ENCODE peak calls at places on chromosome 13, in ten cellular contexts. W, V, N, G, F, A, B, X, C and D are unnamed samples. For H3K79me2, the result is how much of the 10 kb centered on the place peaks cover.

GRCh38 chr13:45040626-45041025 is 51.3 kb downstream of the GPALPP1 start:
- DNase-seq in W (no peak), V (no peak), N (no peak), G (peak), F (no peak), A (no peak), B (no peak), X (no peak), C (peak), D (no peak)

GRCh38 chr13:66765559-66765958 is 464.6 kb downstream of the PCDH9 start:
- DNase-seq in W (no peak), V (no peak), N (no peak), G (no peak), F (no peak), A (no peak), B (no peak), X (no peak), C (no peak), D (no peak)

GRCh38 chr13:102555914-102556553 is 40.8 kb upstream of the TPP2 start:
- DNase-seq in W (peak), V (peak), N (peak), G (peak), F (no peak), A (no peak), B (peak), X (peak), C (peak), D (peak)

GRCh38 chr13:39676315-39676876 is 20.9 kb downstream of the COG6 start:
- DNase-seq in W (peak), V (no peak), N (peak), G (peak), F (no peak), A (no peak), B (peak), X (peak), C (peak), D (peak)

GRCh38 chr13:114196629-114197028 is 17.6 kb downstream of the CFAP97D2 start:
- DNase-seq in W (no peak), V (no peak), N (no peak), G (no peak), F (no peak), A (no peak), B (no peak), X (no peak), C (no peak), D (no peak)

GRCh38 chr13:24678151-24678550 is 2.1 kb upstream of the ATP12A start:
- DNase-seq in W (no peak), V (no peak), N (no peak), G (no peak), F (no peak), A (no peak), B (peak), X (no peak), C (no peak), D (no peak)

GRCh38 chr13:107675847-107676550 is 539.3 kb downstream of the LIG4 start:
- DNase-seq in W (no peak), V (no peak), N (no peak), G (no peak), F (no peak), A (no peak), B (no peak), X (no peak), C (no peak), D (no peak)

GRCh38 chr13:23928985-23929384 is 31.7 kb upstream of the C1QTNF9B start:
- DNase-seq in W (peak), V (no peak), N (no peak), G (peak), F (peak), A (no peak), B (no peak), X (peak), C (peak), D (no peak)

GRCh38 chr13:94157705-94158218 is 321.7 kb downstream of the DCT start:
- DNase-seq in W (no peak), V (no peak), N (no peak), G (no peak), F (no peak), A (no peak), B (no peak), X (no peak), C (peak), D (no peak)

GRCh38 chr13:92592757-92593156 is 633.9 kb upstream of the GPC6 start:
- DNase-seq in W (no peak), V (no peak), N (no peak), G (no peak), F (no peak), A (no peak), B (no peak), X (no peak), C (no peak), D (no peak)

GRCh38 chr13:23810842-23811241 is 78.4 kb downstream of the MIPEP start:
- DNase-seq in W (no peak), V (no peak), N (peak), G (no peak), F (no peak), A (no peak), B (no peak), X (no peak), C (no peak), D (peak)

GRCh38 chr13:94416454-94417080 is 62.9 kb downstream of the DCT start:
- DNase-seq in W (peak), V (no peak), N (peak), G (peak), F (no peak), A (peak), B (peak), X (peak), C (peak), D (peak)

GRCh38 chr13:86446311-86446710 is 647.1 kb upstream of the SLITRK6 start:
- DNase-seq in W (no peak), V (no peak), N (peak), G (peak), F (no peak), A (peak), B (no peak), X (no peak), C (peak), D (no peak)

GRCh38 chr13:19661126-19661525 is 27.7 kb downstream of the MPHOSPH8 start:
- DNase-seq in W (no peak), V (no peak), N (no peak), G (no peak), F (no peak), A (no peak), B (no peak), X (no peak), C (no peak), D (no peak)

GRCh38 chr13:59755647-59756290 is 408.0 kb downstream of the DIAPH3 start:
- DNase-seq in W (no peak), V (no peak), N (no peak), G (peak), F (peak), A (no peak), B (no peak), X (peak), C (no peak), D (no peak)

GRCh38 chr13:23695711-23696512 is 125.7 kb downstream of the TNFRSF19 start:
- DNase-seq in W (no peak), V (no peak), N (peak), G (no peak), F (no peak), A (peak), B (no peak), X (no peak), C (no peak), D (peak)

DNA sequence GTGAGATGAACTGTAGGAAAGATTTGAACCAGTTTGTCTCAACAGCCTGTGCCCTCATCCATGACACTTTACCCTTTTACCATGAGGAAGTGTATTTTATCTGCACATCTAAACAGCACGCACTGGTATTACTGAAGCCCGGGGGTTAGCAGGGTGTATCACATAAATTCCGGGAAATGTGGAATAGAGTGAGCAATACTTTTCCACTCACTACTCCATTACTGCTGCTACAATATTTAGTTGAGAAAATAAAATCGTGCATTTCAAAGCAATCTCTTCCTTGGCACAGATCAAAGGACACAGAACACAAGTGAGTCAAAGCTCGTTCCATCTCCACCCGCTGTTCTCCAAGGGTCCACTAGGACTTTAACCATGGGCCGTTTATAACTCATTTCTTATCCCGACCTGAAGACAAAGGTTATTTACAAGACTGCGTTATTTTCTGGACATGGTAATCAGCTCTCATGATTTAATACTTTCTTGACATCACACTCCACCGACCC is 35.2 kb downstream of the STK24 start:
- DNase-seq in W (peak), V (no peak), N (no peak), G (peak), F (no peak), A (no peak), B (no peak), X (no peak), C (no peak), D (no peak)
- H3K79me2 ChIP-seq in W (half or more), V (half or more), N (half or more), G (half or more), F (half or more), A (half or more), B (half or more), X (half or more), C (half or more), D (half or more)

DNA sequence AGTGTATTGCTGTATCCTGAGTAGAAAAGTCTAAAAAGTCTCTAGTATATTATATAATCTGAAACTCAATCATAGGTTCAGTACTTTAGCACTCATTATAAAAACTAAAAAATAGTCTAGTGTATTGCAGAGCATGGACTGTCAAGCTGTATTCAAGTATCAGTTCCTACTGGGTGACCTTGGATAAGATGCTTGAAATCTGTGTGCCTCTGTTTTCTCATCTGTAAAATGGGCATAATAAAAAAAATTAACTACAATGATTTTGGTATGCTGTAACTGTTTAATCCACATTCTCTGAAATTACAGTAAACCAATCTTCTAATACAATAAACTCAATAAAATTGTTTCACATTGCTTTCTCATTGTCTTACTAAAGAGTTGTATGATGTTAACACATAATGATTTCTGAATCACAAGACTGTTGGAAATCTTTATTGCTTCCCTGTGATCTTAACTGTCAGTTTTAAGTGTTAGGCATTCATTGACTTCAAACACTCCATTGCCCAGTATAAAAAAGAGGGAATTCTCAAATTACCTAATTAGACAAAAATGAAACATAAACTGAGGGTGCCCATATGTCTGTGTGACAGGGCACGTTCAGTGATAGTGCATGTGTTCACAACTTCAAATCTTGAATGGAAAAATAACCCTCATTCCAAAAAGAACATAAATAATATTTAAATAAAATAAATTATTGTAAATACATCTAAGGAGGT is 2.2 kb downstream of the STARD13 start:
- DNase-seq in W (no peak), V (no peak), N (no peak), G (peak), F (no peak), A (no peak), B (no peak), X (no peak), C (no peak), D (no peak)
- H3K79me2 ChIP-seq in W (half or more), V (under half), N (under half), G (half or more), F (half or more), A (under half), B (under half), X (half or more), C (half or more), D (under half)

DNA sequence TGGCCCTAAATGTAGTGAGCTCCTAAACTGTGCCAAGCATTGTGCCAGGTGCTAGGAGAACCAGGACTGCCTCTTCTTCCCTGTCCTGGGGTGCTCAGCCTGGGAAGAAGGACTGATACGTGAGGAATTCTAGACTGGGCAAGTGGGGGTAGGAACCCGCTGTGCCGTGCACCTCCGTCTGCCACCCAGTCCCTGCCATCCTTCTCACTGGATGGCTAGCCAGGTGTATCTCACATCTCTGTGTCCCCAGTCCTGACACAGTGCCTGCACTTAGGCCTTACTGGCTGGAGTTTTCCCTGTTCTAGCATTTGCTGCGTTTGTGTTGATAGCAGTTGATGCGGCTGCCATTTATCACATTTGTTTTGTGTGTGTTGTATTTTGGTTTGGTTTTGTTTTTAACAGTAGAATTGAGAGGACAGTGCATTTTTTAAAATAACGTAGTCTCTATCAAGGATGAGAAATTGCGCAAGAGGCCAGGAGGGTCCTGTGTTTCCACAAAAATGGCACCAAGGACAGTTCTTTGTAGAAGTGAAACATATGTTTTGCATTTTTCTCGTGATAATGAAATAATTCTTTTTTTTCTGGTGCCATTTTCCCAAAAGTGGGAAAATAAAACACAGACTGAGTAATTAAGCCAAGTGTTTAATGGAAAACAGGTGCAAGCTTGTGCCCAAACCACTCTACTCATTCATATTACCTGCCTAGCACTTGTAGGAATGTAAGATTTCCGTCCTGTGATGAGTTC is 4.7 kb upstream of the GPR183 start:
- DNase-seq in W (peak), V (no peak), N (no peak), G (peak), F (no peak), A (no peak), B (no peak), X (no peak), C (no peak), D (no peak)
- H3K79me2 ChIP-seq in W (under half), V (under half), N (under half), G (under half), F (under half), A (under half), B (under half), X (under half), C (under half), D (half or more)

GRCh38 chr13:31884556-31884955 is 145.2 kb downstream of the RXFP2 start:
- DNase-seq in W (no peak), V (no peak), N (no peak), G (no peak), F (no peak), A (no peak), B (no peak), X (no peak), C (no peak), D (no peak)
- H3K79me2 ChIP-seq in W (under half), V (under half), N (under half), G (under half), F (under half), A (under half), B (under half), X (under half), C (under half), D (under half)

GRCh38 chr13:105090244-105090643 is 1445.2 kb downstream of the EFNB2 start:
- DNase-seq in W (no peak), V (no peak), N (no peak), G (no peak), F (peak), A (no peak), B (no peak), X (no peak), C (no peak), D (no peak)
- H3K79me2 ChIP-seq in W (under half), V (under half), N (under half), G (under half), F (under half), A (under half), B (under half), X (under half), C (under half), D (under half)

DNA sequence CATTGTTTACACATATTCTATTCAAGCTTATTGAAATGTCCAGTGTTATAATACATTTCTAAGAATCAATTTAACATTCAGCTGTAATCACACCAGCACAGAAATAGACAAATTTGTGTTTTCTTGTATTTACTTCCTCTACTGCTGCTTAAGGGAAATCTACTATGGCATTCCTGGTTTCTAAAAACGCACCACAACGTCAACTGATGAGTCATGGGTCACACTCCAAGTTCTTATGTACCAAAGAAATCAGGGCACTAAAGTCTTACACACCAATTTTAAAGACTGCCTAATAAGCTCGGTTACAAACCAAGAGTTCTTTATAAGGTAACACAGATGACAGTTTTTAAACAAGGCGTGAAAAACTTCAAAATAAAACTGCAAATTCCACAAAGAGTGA is 13.2 kb downstream of the LNX2 start:
- DNase-seq in W (no peak), V (no peak), N (no peak), G (peak), F (peak), A (no peak), B (peak), X (peak), C (peak), D (no peak)
- H3K79me2 ChIP-seq in W (under half), V (half or more), N (half or more), G (half or more), F (half or more), A (under half), B (half or more), X (half or more), C (under half), D (under half)

DNA sequence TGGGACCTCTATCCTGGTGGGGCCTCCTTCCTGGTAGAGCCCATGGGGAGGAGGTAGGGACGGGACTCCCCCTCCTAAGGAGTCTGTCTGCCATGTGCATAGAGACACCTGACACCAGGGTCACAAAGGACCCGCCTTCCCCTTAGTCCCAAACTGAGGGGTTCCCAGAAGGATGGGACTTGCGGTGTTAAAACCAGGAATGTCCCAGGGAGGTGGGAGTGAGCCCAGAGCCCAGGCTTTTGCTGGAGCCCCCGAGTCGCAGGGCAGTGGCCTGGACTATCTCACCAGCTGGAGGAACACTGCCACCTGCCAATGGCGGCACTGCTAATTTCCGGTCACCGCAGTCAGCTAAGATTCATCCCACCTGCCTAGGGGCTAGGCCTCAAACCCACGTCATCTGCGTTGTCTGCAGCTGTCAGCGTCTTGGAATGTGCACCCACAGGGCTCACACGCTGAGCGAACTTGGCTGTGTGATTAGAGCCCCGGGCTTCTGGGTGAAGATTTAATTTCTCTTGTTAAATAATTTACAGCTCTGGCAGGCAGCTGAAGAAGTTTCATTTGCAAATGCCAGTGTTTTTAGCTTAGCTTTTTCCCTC is 31.9 kb upstream of the ATP11A start:
- DNase-seq in W (no peak), V (no peak), N (no peak), G (peak), F (no peak), A (peak), B (peak), X (peak), C (peak), D (no peak)
- H3K79me2 ChIP-seq in W (under half), V (under half), N (under half), G (under half), F (under half), A (under half), B (under half), X (under half), C (under half), D (under half)

DNA sequence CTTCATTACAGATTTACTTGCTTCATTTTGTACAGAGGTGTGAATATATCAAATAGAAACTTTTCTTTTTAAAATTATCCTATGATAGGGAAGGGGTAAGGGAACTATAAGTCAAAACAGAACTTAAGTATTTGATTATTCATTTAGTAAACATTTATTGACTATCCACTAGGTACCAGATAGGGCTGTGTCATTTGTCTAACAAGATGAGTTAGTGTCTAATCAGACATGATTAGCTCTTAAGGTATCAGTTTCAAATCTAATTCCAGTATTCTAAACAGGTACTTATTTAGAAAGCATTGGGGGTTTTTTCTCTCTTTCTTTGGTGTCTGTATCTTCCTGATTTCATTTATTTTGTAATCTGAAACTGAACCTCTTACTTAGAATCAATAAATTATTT is 32.2 kb downstream of the CDADC1 start:
- DNase-seq in W (no peak), V (no peak), N (no peak), G (no peak), F (no peak), A (no peak), B (no peak), X (no peak), C (no peak), D (no peak)
- H3K79me2 ChIP-seq in W (under half), V (under half), N (under half), G (under half), F (under half), A (under half), B (under half), X (under half), C (under half), D (under half)

DNA sequence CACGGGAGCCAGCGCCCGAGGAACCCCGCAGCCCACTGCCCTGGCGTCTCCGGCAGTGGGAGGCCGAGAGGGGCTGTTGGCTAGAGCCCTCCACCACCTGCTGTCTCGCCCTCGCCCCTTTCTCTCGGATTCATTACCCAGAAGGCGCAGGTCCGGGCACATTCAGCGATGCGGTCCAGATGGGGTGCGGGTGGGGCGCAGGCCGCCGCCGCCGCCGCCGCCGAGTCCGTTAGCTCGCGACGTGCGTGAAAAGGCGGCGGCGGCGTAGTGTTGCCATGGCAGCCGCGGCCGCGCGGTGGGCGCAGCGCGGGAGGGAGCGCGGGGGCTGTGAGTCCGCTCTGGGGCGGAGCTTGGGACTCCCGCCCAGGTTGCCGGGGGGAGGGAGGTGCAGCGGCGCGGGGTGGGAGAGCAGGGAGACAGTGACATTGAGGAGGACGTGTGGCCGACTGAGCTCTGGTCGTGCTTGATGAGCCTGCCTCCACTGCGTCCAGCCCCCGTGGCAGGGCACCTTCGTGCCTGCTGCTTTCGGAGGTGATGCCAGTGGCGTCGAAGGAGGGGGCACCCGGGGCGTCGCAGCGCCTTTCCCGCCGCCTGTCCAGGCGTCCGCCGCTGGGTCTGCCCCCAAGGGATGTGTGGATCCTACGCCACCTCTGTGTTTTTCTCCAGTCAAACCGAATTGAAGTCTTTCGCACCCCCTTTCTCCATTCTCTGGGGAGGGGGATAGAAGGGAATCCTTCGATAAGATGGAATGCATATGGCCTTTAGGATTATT is at the start of gene KATNAL1:
- DNase-seq in W (peak), V (peak), N (peak), G (peak), F (peak), A (peak), B (peak), X (no peak), C (peak), D (peak)
- H3K79me2 ChIP-seq in W (under half), V (under half), N (under half), G (under half), F (under half), A (under half), B (under half), X (under half), C (under half), D (under half)